ENCODE peak calls at places on chromosomes 2 and 18, in five cellular contexts. O is testis; D is HCT116; K is CD8-positive, alpha-beta T cell; R is stomach. T is an unnamed sample. For H3K4me1 and H3K9me3, the result is how much of the 10 kb centered on the place peaks cover.

GRCh38 chr2:6784299-6784698 is 81.4 kb downstream of the CMPK2 start:
- DNase-seq in O (no peak), K (no peak), R (no peak), D (no peak), T (no peak)

GRCh38 chr2:69489793-69490192 is 52.6 kb upstream of the NFU1 start:
- DNase-seq in K (no peak), O (no peak), R (no peak), D (no peak), T (no peak)

GRCh38 chr2:232571026-232571474 is 20.6 kb downstream of the EIF4E2 start:
- DNase-seq in D (no peak), R (no peak), K (no peak), O (no peak), T (no peak)

GRCh38 chr2:189096769-189097447 is 82.7 kb downstream of the COL5A2 start:
- DNase-seq in D (peak), R (no peak), K (no peak), O (no peak), T (no peak)

GRCh38 chr2:220188031-220188430 is 560.6 kb downstream of the SLC4A3 start:
- DNase-seq in O (no peak), K (no peak), R (no peak), D (no peak), T (no peak)

GRCh38 chr2:160075171-160075570 is 12.8 kb upstream of the PLA2R1 start:
- DNase-seq in O (no peak), R (peak), D (no peak), K (no peak), T (peak)

GRCh38 chr2:226995625-226996041 is 159.8 kb downstream of the RHBDD1 start:
- DNase-seq in R (no peak), K (no peak), O (peak), D (peak), T (peak)

GRCh38 chr18:3920832-3921231 is 470.9 kb downstream of the TGIF1 start:
- DNase-seq in O (no peak), K (no peak), R (no peak), D (no peak), T (no peak)

GRCh38 chr18:63317982-63318881 is 1.3 kb downstream of the BCL2 start:
- DNase-seq in D (no peak), R (peak), O (peak), K (peak), T (peak)

GRCh38 chr2:237955640-237956401 is 11.0 kb upstream of the UBE2F start:
- DNase-seq in K (no peak), O (no peak), D (no peak), R (no peak), T (no peak)

GRCh38 chr18:50675043-50675442 is 115.2 kb downstream of the MAPK4 start:
- DNase-seq in K (no peak), O (no peak), D (no peak), R (no peak), T (no peak)

GRCh38 chr2:84908948-84909713 is 3.7 kb downstream of the TMSB10 start:
- DNase-seq in O (peak), K (no peak), D (no peak), R (no peak), T (no peak)

GRCh38 chr2:24577481-24577880 is 86.4 kb downstream of the NCOA1 start:
- DNase-seq in R (no peak), D (no peak), K (no peak), O (no peak), T (no peak)

GRCh38 chr2:189657867-189658266 is 3.4 kb upstream of the ASNSD1 start:
- DNase-seq in D (no peak), O (no peak), K (peak), R (peak), T (peak)

GRCh38 chr2:27809761-27810241 is 38.3 kb downstream of the MRPL33 start:
- DNase-seq in O (no peak), K (no peak), D (no peak), R (no peak), T (no peak)

GRCh38 chr2:207432471-207432870 is 97.3 kb upstream of the CREB1 start:
- DNase-seq in R (no peak), O (no peak), K (no peak), D (no peak), T (no peak)

GRCh38 chr2:82694431-82694830 is 1764.6 kb downstream of the SUCLG1 start:
- DNase-seq in R (no peak), O (no peak), K (no peak), D (no peak), T (no peak)

GRCh38 chr2:21715865-21716264 is 592.1 kb downstream of the TDRD15 start:
- DNase-seq in D (no peak), O (peak), K (no peak), R (no peak), T (peak)

GRCh38 chr18:44934894-44935293 is 254.2 kb downstream of the SETBP1 start:
- DNase-seq in D (no peak), K (no peak), R (no peak), O (no peak), T (no peak)

GRCh38 chr18:36843784-36844183 is 14.9 kb downstream of the KIAA1328 start:
- DNase-seq in D (no peak), R (no peak), O (no peak), K (no peak), T (no peak)

GRCh38 chr2:148259674-148260073 is 238.8 kb downstream of the MBD5 start:
- DNase-seq in R (no peak), D (no peak), O (no peak), K (no peak), T (no peak)

DNA sequence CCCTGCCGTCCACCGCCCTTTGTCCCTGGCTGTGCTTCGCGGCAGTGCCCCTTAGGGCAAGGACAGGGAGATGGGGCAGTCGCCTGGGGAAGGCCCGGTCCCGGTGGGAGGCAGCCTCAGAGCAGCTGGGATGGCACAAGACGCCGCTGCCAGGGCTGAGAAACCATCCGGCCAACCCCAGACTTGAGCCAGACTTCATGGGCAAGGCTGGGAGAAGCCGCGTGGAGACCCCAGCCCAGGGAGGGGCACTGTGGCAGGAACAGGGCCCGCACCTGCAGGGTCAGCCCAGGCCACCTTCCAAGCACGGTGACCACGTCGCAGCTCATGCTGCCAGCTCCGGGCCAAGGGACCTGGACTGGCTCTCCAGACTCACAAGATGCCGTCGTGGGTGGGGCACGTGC is 84.0 kb downstream of the NFATC1 start:
- DNase-seq in O (no peak), D (no peak), R (no peak), K (no peak), T (peak)
- H3K4me1 ChIP-seq in O (under half), D (under half), R (under half), K (under half), T (under half)

GRCh38 chr2:71816815-71817214 is 330.8 kb downstream of the CYP26B1 start:
- DNase-seq in O (no peak), D (no peak), R (no peak), K (no peak), T (peak)
- H3K9me3 ChIP-seq in O (under half), D (under half), R (under half), K (under half), T (under half)

DNA sequence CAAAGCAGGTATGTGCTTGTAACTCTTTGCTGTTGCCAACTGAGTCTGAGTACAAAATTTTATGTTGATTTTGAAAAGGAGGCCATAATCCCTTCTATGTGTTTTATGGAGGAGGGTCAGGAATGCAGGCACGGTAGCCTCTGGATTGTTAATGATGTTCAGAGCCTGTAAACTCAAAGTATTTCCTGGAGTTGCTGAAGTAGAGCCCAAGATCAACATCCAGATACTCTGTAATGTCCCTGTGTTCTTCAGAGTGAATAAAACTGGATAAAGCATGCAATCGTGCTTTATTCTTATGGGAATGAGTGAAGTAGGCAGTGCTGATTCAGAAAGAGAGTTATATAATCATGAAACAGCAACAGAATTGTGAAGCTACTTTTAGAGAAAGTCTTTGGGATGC is 61.8 kb upstream of the CHRNA1 start:
- DNase-seq in D (no peak), O (no peak), K (no peak), R (no peak), T (no peak)
- H3K27ac ChIP-seq in D (no peak), O (no peak), K (no peak), R (peak), T (no peak)

GRCh38 chr2:12110074-12110473 is 363.6 kb downstream of the LPIN1 start:
- DNase-seq in D (no peak), O (no peak), K (no peak), R (no peak), T (no peak)
- H3K4me1 ChIP-seq in D (under half), O (under half), K (under half), R (under half), T (under half)

GRCh38 chr2:135076556-135076955 is 24.5 kb downstream of the RAB3GAP1 start:
- DNase-seq in D (no peak), R (no peak), K (no peak), O (no peak), T (no peak)

GRCh38 chr2:135066710-135067109 is 14.6 kb downstream of the RAB3GAP1 start:
- DNase-seq in D (no peak), O (no peak), R (no peak), K (no peak), T (no peak)

GRCh38 chr2:135074216-135074615 is 22.1 kb downstream of the RAB3GAP1 start:
- DNase-seq in R (peak), O (no peak), K (no peak), D (no peak), T (no peak)

DNA sequence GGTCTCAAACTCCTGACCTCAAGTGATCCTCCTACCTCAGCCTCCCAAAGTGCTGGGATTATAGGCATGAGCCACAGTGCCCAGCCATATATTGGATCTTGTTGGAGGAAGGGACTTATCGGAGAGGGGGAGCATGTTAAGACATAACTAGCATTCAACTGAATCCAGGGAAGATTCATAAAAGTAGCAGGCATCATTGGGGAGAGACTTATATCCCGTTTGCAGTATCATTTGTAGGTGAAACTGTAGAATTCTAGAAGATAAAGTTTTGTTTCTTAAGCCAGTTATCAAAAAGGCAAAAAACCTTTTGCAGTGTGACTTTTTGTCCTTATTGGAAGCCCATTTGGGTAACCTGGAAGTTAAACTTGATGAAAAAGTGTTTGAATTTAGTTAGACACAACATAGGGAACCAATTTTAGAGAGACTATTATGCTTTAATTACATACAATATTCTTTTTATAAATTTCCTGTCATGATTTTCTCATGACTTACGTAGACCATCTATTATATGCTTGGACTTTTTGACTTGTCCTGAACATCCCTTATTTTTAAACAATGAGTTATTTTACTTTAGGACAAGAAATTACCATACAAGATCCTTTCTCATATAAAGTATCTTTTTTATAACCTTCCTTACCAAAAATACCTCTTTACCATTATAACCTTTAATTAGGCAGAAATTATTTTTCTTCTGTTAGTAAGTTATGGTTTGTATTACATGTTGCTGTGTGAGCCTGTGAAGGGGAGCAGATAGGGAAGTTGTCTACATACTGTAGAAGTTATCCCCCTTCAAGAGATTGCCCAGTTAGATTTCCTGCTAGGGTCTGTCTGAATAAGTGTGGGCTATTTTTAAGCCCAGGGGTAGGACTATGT is 20.3 kb downstream of the RAB3GAP1 start:
- DNase-seq in K (no peak), D (peak), O (no peak), R (no peak), T (no peak)
- H3K9me3 ChIP-seq in K (under half), D (under half), O (under half), R (under half), T (under half)

GRCh38 chr2:50374117-50374516 is 657.8 kb downstream of the NRXN1 start:
- DNase-seq in K (no peak), D (no peak), R (no peak), O (no peak), T (no peak)
- H3K27ac ChIP-seq in K (no peak), D (no peak), R (no peak), O (no peak), T (no peak)

DNA sequence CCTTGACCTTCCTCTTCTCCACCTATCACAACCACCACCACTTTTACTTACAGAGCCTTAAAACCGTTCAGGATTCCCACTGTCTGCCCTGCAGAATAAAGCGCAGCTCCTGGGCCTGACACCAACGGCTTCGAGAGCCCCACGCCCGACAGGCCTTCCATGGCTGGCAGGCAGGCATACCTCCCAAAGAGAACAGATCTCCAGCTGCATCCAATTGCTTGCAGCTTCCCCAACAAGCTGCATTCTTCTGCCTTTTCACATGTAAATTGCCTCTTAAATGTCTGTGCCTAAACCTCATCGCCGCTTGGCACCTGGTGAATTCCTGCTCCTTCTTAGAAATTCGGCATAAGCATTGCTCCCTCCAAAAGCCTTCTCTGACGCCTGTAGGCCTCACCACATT is 31.5 kb upstream of the FAM124B start:
- DNase-seq in O (no peak), K (no peak), D (no peak), R (no peak), T (no peak)
- H3K4me1 ChIP-seq in O (under half), K (under half), D (under half), R (under half), T (under half)

DNA sequence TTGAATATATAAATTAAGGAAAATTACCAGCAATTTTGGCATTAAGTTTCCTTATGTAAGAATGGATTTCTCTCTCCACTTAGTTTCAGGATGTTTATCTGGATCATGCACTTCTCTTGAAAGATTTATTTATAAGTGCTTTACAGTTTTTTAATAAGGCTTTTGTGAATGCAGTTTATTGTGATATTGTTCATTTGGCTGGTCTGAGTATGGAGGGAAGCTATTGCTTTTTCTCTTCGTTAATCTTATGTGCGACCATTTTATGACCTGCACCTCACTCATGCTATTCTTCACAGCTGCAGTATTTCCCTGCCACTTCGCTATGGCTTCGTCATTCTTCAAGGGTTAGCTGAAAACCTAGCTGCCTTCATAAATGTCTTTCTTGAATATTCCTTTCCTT is 233.3 kb downstream of the SOCS6 start:
- DNase-seq in R (no peak), K (no peak), O (no peak), D (no peak), T (no peak)
- H3K9me3 ChIP-seq in R (under half), K (under half), O (under half), D (under half), T (under half)

GRCh38 chr2:152716805-152717241 is 438 bp downstream of the PRPF40A start:
- DNase-seq in O (peak), D (no peak), R (no peak), K (no peak), T (no peak)
- H3K27ac ChIP-seq in O (peak), D (peak), R (peak), K (peak), T (peak)